ENCODE peak calls at places on chromosome 13, in eight cellular contexts. Q, T, Y, D, Z, G, V and A are unnamed samples. For H3K4me1, the result is how much of the 10 kb centered on the place peaks cover.

GRCh38 chr13:103883152-103883551 is 816.9 kb upstream of the SLC10A2 start:
- DNase-seq in Q (peak), T (peak), Y (peak), D (peak), Z (peak), G (peak), V (peak), A (peak)

GRCh38 chr13:26379831-26380230 is 125.9 kb downstream of the CDK8 start:
- DNase-seq in Q (no peak), T (no peak), Y (no peak), D (no peak), Z (no peak), G (no peak), V (no peak), A (no peak)

GRCh38 chr13:73259061-73259908 is 200.5 kb downstream of the KLF5 start:
- DNase-seq in Q (no peak), T (peak), Y (no peak), D (no peak), Z (no peak), G (no peak), V (peak), A (no peak)

GRCh38 chr13:84985860-84986259 is 813.4 kb downstream of the SLITRK6 start:
- DNase-seq in Q (no peak), T (no peak), Y (no peak), D (no peak), Z (no peak), G (no peak), V (no peak), A (no peak)

GRCh38 chr13:35485451-35485850 is 9.0 kb upstream of the MAB21L1 start:
- DNase-seq in Q (no peak), T (no peak), Y (no peak), D (no peak), Z (no peak), G (no peak), V (no peak), A (no peak)

GRCh38 chr13:28528848-28529247 is 33.9 kb upstream of the FLT1 start:
- DNase-seq in Q (no peak), T (no peak), Y (no peak), D (no peak), Z (no peak), G (no peak), V (no peak), A (no peak)

GRCh38 chr13:50198508-50198907 is 183.3 kb downstream of the KCNRG start:
- DNase-seq in Q (no peak), T (no peak), Y (no peak), D (no peak), Z (no peak), G (no peak), V (no peak), A (no peak)

GRCh38 chr13:36778083-36778671 is 40.8 kb upstream of the RFXAP start:
- DNase-seq in Q (no peak), T (peak), Y (no peak), D (no peak), Z (no peak), G (no peak), V (no peak), A (no peak)

GRCh38 chr13:23672616-23673015 is 102.4 kb downstream of the TNFRSF19 start:
- DNase-seq in Q (no peak), T (no peak), Y (no peak), D (no peak), Z (no peak), G (no peak), V (no peak), A (no peak)

GRCh38 chr13:64278493-64278892 is 2862.8 kb upstream of the PCDH20 start:
- DNase-seq in Q (no peak), T (no peak), Y (no peak), D (no peak), Z (no peak), G (no peak), V (no peak), A (no peak)

GRCh38 chr13:27617801-27618411 is 2.4 kb downstream of the LNX2 start:
- DNase-seq in Q (no peak), T (no peak), Y (no peak), D (no peak), Z (no peak), G (no peak), V (no peak), A (no peak)

GRCh38 chr13:99339736-99340392 is 32.7 kb upstream of the GPR183 start:
- DNase-seq in Q (no peak), T (no peak), Y (no peak), D (no peak), Z (no peak), G (no peak), V (no peak), A (no peak)

GRCh38 chr13:94369862-94370491 is 109.5 kb downstream of the DCT start:
- DNase-seq in Q (no peak), T (no peak), Y (no peak), D (no peak), Z (no peak), G (peak), V (no peak), A (no peak)

GRCh38 chr13:52652170-52652979 is at the start of gene SUGT1:
- DNase-seq in Q (peak), T (peak), Y (peak), D (peak), Z (peak), G (peak), V (peak), A (peak)

GRCh38 chr13:32538234-32538620 is 368 bp downstream of the N4BP2L2 start:
- DNase-seq in Q (peak), T (peak), Y (peak), D (peak), Z (peak), G (peak), V (no peak), A (peak)

GRCh38 chr13:32535748-32536147 is 2.8 kb downstream of the N4BP2L2 start:
- DNase-seq in Q (no peak), T (no peak), Y (no peak), D (no peak), Z (no peak), G (no peak), V (no peak), A (no peak)

GRCh38 chr13:32535140-32535539 is 3.5 kb downstream of the N4BP2L2 start:
- DNase-seq in Q (no peak), T (no peak), Y (no peak), D (no peak), Z (no peak), G (no peak), V (no peak), A (no peak)

GRCh38 chr13:32537580-32538233 is 888 bp downstream of the N4BP2L2 start:
- DNase-seq in Q (peak), T (no peak), Y (peak), D (peak), Z (peak), G (peak), V (peak), A (peak)

GRCh38 chr13:32538621-32539246 is at the start of gene N4BP2L2:
- DNase-seq in Q (peak), T (peak), Y (peak), D (peak), Z (peak), G (peak), V (peak), A (peak)
- TF ChIP-seq CTCF in Q (peak), T (no peak), Y (peak), D (peak), Z (no peak), G (no peak), V (peak), A (peak)

GRCh38 chr13:106522112-106522511 is 13.3 kb downstream of the EFNB2 start:
- DNase-seq in Q (no peak), T (no peak), Y (no peak), D (no peak), Z (no peak), G (no peak), V (no peak), A (no peak)

GRCh38 chr13:106523566-106523965 is 11.9 kb downstream of the EFNB2 start:
- DNase-seq in Q (no peak), T (no peak), Y (no peak), D (no peak), Z (no peak), G (no peak), V (no peak), A (no peak)

GRCh38 chr13:106525865-106526264 is 9.6 kb downstream of the EFNB2 start:
- DNase-seq in Q (no peak), T (no peak), Y (no peak), D (no peak), Z (no peak), G (no peak), V (no peak), A (no peak)

GRCh38 chr13:106522898-106523525 is 12.4 kb downstream of the EFNB2 start:
- DNase-seq in Q (no peak), T (no peak), Y (no peak), D (no peak), Z (no peak), G (no peak), V (no peak), A (no peak)

GRCh38 chr13:106524108-106524507 is 11.4 kb downstream of the EFNB2 start:
- DNase-seq in Q (no peak), T (no peak), Y (no peak), D (no peak), Z (no peak), G (no peak), V (no peak), A (no peak)
- H3K4me1 ChIP-seq in Q (under half), T (half or more), Y (under half), D (under half), Z (under half), G (under half), V (under half), A (under half)

GRCh38 chr13:108218044-108218974 is at the start of gene ABHD13:
- DNase-seq in Q (peak), T (peak), Y (peak), D (peak), Z (peak), G (peak), V (peak), A (peak)
- TF ChIP-seq CTCF in Q (no peak), T (no peak), Y (peak), D (no peak), Z (no peak), G (no peak), V (peak), A (no peak)

DNA sequence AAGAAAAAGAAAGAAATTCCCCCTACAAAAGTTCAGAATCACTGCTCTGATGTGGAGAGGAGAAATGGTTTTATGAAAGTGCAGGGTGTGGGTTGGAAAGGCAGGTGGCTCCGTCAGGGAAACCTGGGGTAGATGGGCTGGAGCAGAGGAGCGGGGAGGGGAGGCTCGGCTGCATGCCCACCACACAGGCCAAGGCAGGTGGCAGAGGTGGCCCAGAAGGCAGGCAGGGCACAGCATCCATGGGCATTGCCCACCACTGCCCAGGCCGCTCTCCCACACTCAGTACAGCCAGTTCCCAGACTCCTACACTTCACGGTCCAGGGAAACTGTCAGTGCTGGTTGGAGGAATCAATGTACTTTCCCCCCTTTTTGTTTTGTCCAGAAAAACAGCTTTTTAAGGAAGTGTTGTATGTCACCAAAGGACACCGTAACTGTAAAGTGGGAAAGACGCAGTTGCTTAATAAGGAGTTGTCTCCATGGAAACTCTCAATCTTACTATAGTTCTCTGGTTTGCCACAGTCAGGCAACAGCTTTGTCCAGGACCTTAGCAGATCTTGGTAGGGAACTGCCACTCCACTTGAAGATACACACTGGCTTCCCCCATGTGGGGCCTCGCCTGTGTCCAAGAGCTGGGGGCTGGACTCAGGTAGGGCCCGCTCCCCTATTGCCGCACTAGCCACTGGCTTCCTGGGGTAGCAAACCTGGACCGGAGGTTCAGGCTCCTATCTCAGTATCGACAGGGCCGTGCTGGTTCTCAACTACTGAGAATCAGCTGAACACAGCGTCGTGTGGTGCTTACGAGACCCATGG is 82.9 kb downstream of the RAB20 start:
- DNase-seq in Q (no peak), T (no peak), Y (no peak), D (peak), Z (no peak), G (no peak), V (no peak), A (no peak)
- H3K4me1 ChIP-seq in Q (under half), T (under half), Y (under half), D (under half), Z (under half), G (under half), V (under half), A (under half)

GRCh38 chr13:19769854-19770253 is 12.9 kb downstream of the PSPC1 start:
- DNase-seq in Q (no peak), T (no peak), Y (no peak), D (no peak), Z (no peak), G (no peak), V (no peak), A (no peak)
- TF ChIP-seq CTCF in Q (no peak), T (no peak), Y (no peak), D (no peak), Z (no peak), G (no peak), V (no peak), A (no peak)

GRCh38 chr13:89920461-89920860 is 1427.0 kb upstream of the MIR17HG start:
- DNase-seq in Q (no peak), T (no peak), Y (no peak), D (no peak), Z (no peak), G (no peak), V (no peak), A (no peak)

GRCh38 chr13:89923052-89923451 is 1424.4 kb upstream of the MIR17HG start:
- DNase-seq in Q (no peak), T (no peak), Y (no peak), D (no peak), Z (no peak), G (no peak), V (no peak), A (no peak)

GRCh38 chr13:89923731-89924130 is 1423.8 kb upstream of the MIR17HG start:
- DNase-seq in Q (no peak), T (no peak), Y (no peak), D (no peak), Z (no peak), G (no peak), V (no peak), A (no peak)

GRCh38 chr13:89930861-89931260 is 1416.6 kb upstream of the MIR17HG start:
- DNase-seq in Q (no peak), T (no peak), Y (no peak), D (no peak), Z (no peak), G (no peak), V (no peak), A (no peak)

DNA sequence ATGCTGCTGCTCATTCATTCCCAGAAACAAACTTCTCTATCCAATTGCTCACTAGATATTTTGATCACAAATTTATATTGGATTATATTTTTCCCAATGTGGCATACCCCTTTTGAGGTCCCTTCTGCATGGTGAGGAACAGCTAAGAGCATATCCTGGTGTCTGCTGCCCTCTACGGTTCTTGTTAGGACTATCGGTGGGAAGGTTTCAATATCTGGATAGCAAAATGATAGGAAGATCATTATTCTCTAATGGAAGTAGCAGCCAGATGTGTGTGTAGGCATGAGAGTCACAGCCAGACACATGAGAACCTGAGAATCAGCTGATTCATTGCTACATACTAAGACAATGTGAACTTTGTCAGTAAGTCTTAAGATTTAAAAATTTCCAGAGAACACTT is 1422.4 kb upstream of the MIR17HG start:
- DNase-seq in Q (no peak), T (peak), Y (no peak), D (no peak), Z (no peak), G (no peak), V (no peak), A (no peak)
- H3K4me1 ChIP-seq in Q (under half), T (under half), Y (under half), D (under half), Z (under half), G (under half), V (under half), A (under half)